ENCODE peak calls at places on chromosomes 11 and 22, in six cellular contexts. O is activated T-cell treated with anti-CD3 and anti-CD28 coated beads, Interleukin-2, amount 50 U/mL, for 4 hours; X is activated CD4-positive, CD25-positive, alpha-beta regulatory T cell treated with anti-CD3 and anti-CD28 coated beads, Interleukin-2, amount 50 U/mL, for 24 hours; J is T-helper 17 cell; M is pancreas; C is psoas muscle. R is an unnamed sample.

GRCh38 chr11:67345247-67345948 is 7.9 kb downstream of the POLD4 start:
- ATAC-seq in J (peak; percentile 62), X (peak; percentile 45), O (peak; percentile 36), M (peak; percentile 55), C (no peak), R (peak; percentile 62)

GRCh38 chr11:130622126-130622525 is 173.7 kb downstream of the ADAMTS15 start:
- ATAC-seq in X (no peak), O (no peak), C (no peak), M (no peak), J (no peak), R (no peak)

GRCh38 chr11:83401506-83402225 is 115.5 kb upstream of the CCDC90B start:
- ATAC-seq in X (no peak), J (no peak), M (no peak), C (no peak), O (peak; percentile 35), R (peak; percentile 91)

GRCh38 chr11:124892750-124893454 is 4.8 kb downstream of the ROBO4 start:
- ATAC-seq in M (no peak), X (no peak), O (no peak), C (no peak), J (no peak), R (no peak)

GRCh38 chr11:27512238-27512637 is 5.7 kb upstream of the LIN7C start:
- ATAC-seq in M (no peak), O (no peak), J (no peak), X (no peak), C (no peak), R (no peak)

GRCh38 chr11:92844197-92844596 is 125.3 kb upstream of the MTNR1B start:
- ATAC-seq in M (no peak), O (no peak), J (no peak), X (no peak), C (no peak), R (no peak)

GRCh38 chr11:75532200-75532972 is 6.6 kb upstream of the GDPD5 start:
- ATAC-seq in X (peak; percentile 55), C (peak; percentile 75), J (peak; percentile 95), O (peak; percentile 57), M (peak; percentile 83), R (peak; percentile 63)

GRCh38 chr22:20319041-20319744 is 667 bp downstream of the DGCR6L start:
- ATAC-seq in M (peak; percentile 23), X (no peak), C (no peak), O (peak; percentile 12), J (no peak), R (peak; percentile 17)

GRCh38 chr11:76701701-76702100 is 31.2 kb upstream of the LRRC32 start:
- ATAC-seq in X (no peak), O (no peak), C (peak; percentile 56), J (no peak), M (no peak), R (no peak)

GRCh38 chr11:128361451-128362020 is 225.8 kb downstream of the ETS1 start:
- ATAC-seq in X (no peak), O (peak; percentile 38), C (no peak), J (peak; percentile 87), M (peak; percentile 87), R (peak; percentile 74)

GRCh38 chr11:104090767-104091166 is 54.3 kb downstream of the DDI1 start:
- ATAC-seq in J (no peak), M (no peak), C (no peak), O (no peak), X (no peak), R (no peak)

GRCh38 chr11:59012106-59012941 is 73.0 kb downstream of the GLYATL1 start:
- ATAC-seq in J (no peak), M (peak; percentile 12), O (no peak), C (no peak), X (no peak), R (peak; percentile 48)

GRCh38 chr11:48041877-48042698 is 61.7 kb downstream of the PTPRJ start:
- ATAC-seq in M (no peak), X (peak; percentile 38), C (no peak), O (peak; percentile 52), J (no peak), R (no peak)

GRCh38 chr11:20489948-20490347 is 102.4 kb downstream of the PRMT3 start:
- ATAC-seq in O (no peak), M (no peak), X (peak; percentile 48), C (no peak), J (no peak), R (no peak)

R was measured in stimulated activated memory B cell treated with anti-CD40 and anti-IgM and Interleukin-4, amounts not matched to agents 10 μg/mL and 1 μg/mL and 100 μg/mL, for 72 hours.